ENCODE peak calls at places on chromosome 18, in seven cellular contexts. One of them, this sample, is unnamed.

GRCh38 chr18:43278401-43278800 is 1.1 kb upstream of the SYT4 start:
- DNase-seq in fibroblast of pulmonary artery: no peak
- DNase-seq in psoas muscle: no peak
- DNase-seq in astrocyte of the cerebellum: no peak
- DNase-seq in bronchial epithelial cell: no peak
- DNase-seq in A549: no peak
- DNase-seq in body of pancreas: no peak
- DNase-seq in this sample: no peak

GRCh38 chr18:32372381-32373061 is 98.2 kb downstream of the GAREM1 start:
- DNase-seq in body of pancreas: peak
- DNase-seq in fibroblast of pulmonary artery: no peak
- DNase-seq in A549: peak
- DNase-seq in astrocyte of the cerebellum: no peak
- DNase-seq in bronchial epithelial cell: peak
- DNase-seq in psoas muscle: no peak
- DNase-seq in this sample: peak

GRCh38 chr18:9742588-9743131 is 34.6 kb downstream of the RAB31 start:
- DNase-seq in body of pancreas: no peak
- DNase-seq in A549: no peak
- DNase-seq in fibroblast of pulmonary artery: peak
- DNase-seq in bronchial epithelial cell: no peak
- DNase-seq in psoas muscle: no peak
- DNase-seq in astrocyte of the cerebellum: no peak
- DNase-seq in this sample: peak

GRCh38 chr18:25298853-25299274 is 53.1 kb downstream of the ZNF521 start:
- DNase-seq in body of pancreas: peak
- DNase-seq in fibroblast of pulmonary artery: peak
- DNase-seq in bronchial epithelial cell: peak
- DNase-seq in A549: no peak
- DNase-seq in psoas muscle: peak
- DNase-seq in astrocyte of the cerebellum: peak
- DNase-seq in this sample: peak

GRCh38 chr18:43001821-43002220 is 113.7 kb downstream of the RIT2 start:
- DNase-seq in A549: no peak
- DNase-seq in fibroblast of pulmonary artery: peak
- DNase-seq in body of pancreas: no peak
- DNase-seq in bronchial epithelial cell: no peak
- DNase-seq in psoas muscle: no peak
- DNase-seq in astrocyte of the cerebellum: no peak
- DNase-seq in this sample: no peak

GRCh38 chr18:12278153-12278764 is 24.1 kb downstream of the CIDEA start:
- DNase-seq in body of pancreas: no peak
- DNase-seq in bronchial epithelial cell: peak
- DNase-seq in astrocyte of the cerebellum: no peak
- DNase-seq in fibroblast of pulmonary artery: peak
- DNase-seq in psoas muscle: no peak
- DNase-seq in A549: no peak
- DNase-seq in this sample: no peak

GRCh38 chr18:22912149-22912548 is 21.0 kb upstream of the RBBP8 start:
- DNase-seq in bronchial epithelial cell: no peak
- DNase-seq in body of pancreas: no peak
- DNase-seq in A549: no peak
- DNase-seq in astrocyte of the cerebellum: no peak
- DNase-seq in fibroblast of pulmonary artery: no peak
- DNase-seq in psoas muscle: no peak
- DNase-seq in this sample: no peak

GRCh38 chr18:51030537-51031258 is 685 bp downstream of the SMAD4 start:
- DNase-seq in fibroblast of pulmonary artery: peak
- DNase-seq in bronchial epithelial cell: no peak
- DNase-seq in body of pancreas: peak
- DNase-seq in psoas muscle: peak
- DNase-seq in A549: peak
- DNase-seq in astrocyte of the cerebellum: no peak
- DNase-seq in this sample: peak

GRCh38 chr18:14941792-14942191 is 193.8 kb downstream of the ANKRD30B start:
- DNase-seq in psoas muscle: no peak
- DNase-seq in astrocyte of the cerebellum: no peak
- DNase-seq in A549: no peak
- DNase-seq in body of pancreas: no peak
- DNase-seq in bronchial epithelial cell: no peak
- DNase-seq in fibroblast of pulmonary artery: no peak
- DNase-seq in this sample: no peak

GRCh38 chr18:70421471-70421870 is 132.6 kb downstream of the SOCS6 start:
- DNase-seq in fibroblast of pulmonary artery: peak
- DNase-seq in A549: no peak
- DNase-seq in psoas muscle: no peak
- DNase-seq in body of pancreas: no peak
- DNase-seq in bronchial epithelial cell: peak
- DNase-seq in astrocyte of the cerebellum: no peak
- DNase-seq in this sample: peak

GRCh38 chr18:29660777-29661176 is 1381.8 kb downstream of the DSC3 start:
- DNase-seq in fibroblast of pulmonary artery: no peak
- DNase-seq in A549: no peak
- DNase-seq in bronchial epithelial cell: no peak
- DNase-seq in astrocyte of the cerebellum: no peak
- DNase-seq in body of pancreas: no peak
- DNase-seq in psoas muscle: no peak
- DNase-seq in this sample: no peak

GRCh38 chr18:58800582-58800981 is 64.1 kb upstream of the ZNF532 start:
- DNase-seq in fibroblast of pulmonary artery: no peak
- DNase-seq in A549: no peak
- DNase-seq in psoas muscle: no peak
- DNase-seq in astrocyte of the cerebellum: no peak
- DNase-seq in body of pancreas: no peak
- DNase-seq in bronchial epithelial cell: peak
- DNase-seq in this sample: no peak

GRCh38 chr18:58257461-58257860 is 213.4 kb downstream of the NEDD4L start:
- DNase-seq in bronchial epithelial cell: no peak
- DNase-seq in body of pancreas: no peak
- DNase-seq in astrocyte of the cerebellum: no peak
- DNase-seq in psoas muscle: no peak
- DNase-seq in fibroblast of pulmonary artery: no peak
- DNase-seq in A549: no peak
- DNase-seq in this sample: peak

GRCh38 chr18:62033756-62034155 is 140.9 kb upstream of the RNF152 start:
- DNase-seq in bronchial epithelial cell: no peak
- DNase-seq in A549: no peak
- DNase-seq in psoas muscle: no peak
- DNase-seq in fibroblast of pulmonary artery: no peak
- DNase-seq in body of pancreas: no peak
- DNase-seq in astrocyte of the cerebellum: no peak
- DNase-seq in this sample: peak

GRCh38 chr18:59144483-59144882 is 4.8 kb downstream of the SEC11C start:
- DNase-seq in A549: no peak
- DNase-seq in fibroblast of pulmonary artery: no peak
- DNase-seq in body of pancreas: no peak
- DNase-seq in psoas muscle: no peak
- DNase-seq in astrocyte of the cerebellum: no peak
- DNase-seq in bronchial epithelial cell: no peak
- DNase-seq in this sample: no peak

GRCh38 chr18:57544958-57545661 is 41.4 kb downstream of the FECH start:
- DNase-seq in psoas muscle: no peak
- DNase-seq in A549: no peak
- DNase-seq in body of pancreas: no peak
- DNase-seq in fibroblast of pulmonary artery: no peak
- DNase-seq in bronchial epithelial cell: no peak
- DNase-seq in astrocyte of the cerebellum: no peak
- DNase-seq in this sample: no peak

GRCh38 chr18:66495844-66496243 is 108.0 kb downstream of the CDH19 start:
- DNase-seq in astrocyte of the cerebellum: peak
- DNase-seq in A549: no peak
- DNase-seq in fibroblast of pulmonary artery: peak
- DNase-seq in bronchial epithelial cell: peak
- DNase-seq in psoas muscle: peak
- DNase-seq in body of pancreas: peak
- DNase-seq in this sample: peak

GRCh38 chr18:65754121-65754520 is 3.3 kb downstream of the CDH7 start:
- DNase-seq in astrocyte of the cerebellum: peak
- DNase-seq in psoas muscle: no peak
- DNase-seq in fibroblast of pulmonary artery: no peak
- DNase-seq in body of pancreas: no peak
- DNase-seq in A549: no peak
- DNase-seq in bronchial epithelial cell: peak
- DNase-seq in this sample: no peak

GRCh38 chr18:59681521-59682004 is 15.7 kb downstream of the CCBE1 start:
- DNase-seq in bronchial epithelial cell: no peak
- DNase-seq in astrocyte of the cerebellum: no peak
- DNase-seq in psoas muscle: no peak
- DNase-seq in A549: no peak
- DNase-seq in body of pancreas: no peak
- DNase-seq in fibroblast of pulmonary artery: no peak
- DNase-seq in this sample: no peak

GRCh38 chr18:13623348-13623747 is 103.0 kb downstream of the FAM210A start:
- DNase-seq in A549: no peak
- DNase-seq in body of pancreas: peak
- DNase-seq in astrocyte of the cerebellum: no peak
- DNase-seq in bronchial epithelial cell: no peak
- DNase-seq in psoas muscle: no peak
- DNase-seq in fibroblast of pulmonary artery: no peak
- DNase-seq in this sample: no peak

GRCh38 chr18:62832282-62832681 is 116.9 kb downstream of the PHLPP1 start:
- DNase-seq in body of pancreas: no peak
- DNase-seq in fibroblast of pulmonary artery: no peak
- DNase-seq in astrocyte of the cerebellum: no peak
- DNase-seq in psoas muscle: no peak
- DNase-seq in A549: no peak
- DNase-seq in bronchial epithelial cell: no peak
- DNase-seq in this sample: no peak

GRCh38 chr18:22342625-22343024 is 75.1 kb downstream of the CTAGE1 start:
- DNase-seq in A549: no peak
- DNase-seq in psoas muscle: no peak
- DNase-seq in fibroblast of pulmonary artery: peak
- DNase-seq in astrocyte of the cerebellum: peak
- DNase-seq in bronchial epithelial cell: peak
- DNase-seq in body of pancreas: peak
- DNase-seq in this sample: peak

GRCh38 chr18:5961097-5961827 is 65.9 kb upstream of the TMEM200C start:
- DNase-seq in bronchial epithelial cell: no peak
- DNase-seq in fibroblast of pulmonary artery: no peak
- DNase-seq in body of pancreas: no peak
- DNase-seq in A549: no peak
- DNase-seq in psoas muscle: no peak
- DNase-seq in astrocyte of the cerebellum: no peak
- DNase-seq in this sample: no peak

GRCh38 chr18:45467307-45467706 is 148.0 kb upstream of the SLC14A2 start:
- DNase-seq in body of pancreas: no peak
- DNase-seq in astrocyte of the cerebellum: no peak
- DNase-seq in bronchial epithelial cell: no peak
- DNase-seq in psoas muscle: no peak
- DNase-seq in A549: no peak
- DNase-seq in fibroblast of pulmonary artery: no peak
- DNase-seq in this sample: peak

GRCh38 chr18:13606589-13607254 is 119.6 kb downstream of the FAM210A start:
- DNase-seq in A549: no peak
- DNase-seq in psoas muscle: no peak
- DNase-seq in fibroblast of pulmonary artery: no peak
- DNase-seq in body of pancreas: no peak
- DNase-seq in bronchial epithelial cell: no peak
- DNase-seq in astrocyte of the cerebellum: no peak
- DNase-seq in this sample: no peak

GRCh38 chr18:57728941-57729511 is 74.1 kb downstream of the ATP8B1 start:
- DNase-seq in astrocyte of the cerebellum: no peak
- DNase-seq in fibroblast of pulmonary artery: no peak
- DNase-seq in A549: no peak
- DNase-seq in psoas muscle: no peak
- DNase-seq in body of pancreas: peak
- DNase-seq in bronchial epithelial cell: peak
- DNase-seq in this sample: peak

GRCh38 chr18:47283476-47283875 is 32.0 kb upstream of the SKOR2 start:
- DNase-seq in A549: no peak
- DNase-seq in astrocyte of the cerebellum: no peak
- DNase-seq in psoas muscle: no peak
- DNase-seq in fibroblast of pulmonary artery: peak
- DNase-seq in bronchial epithelial cell: peak
- DNase-seq in body of pancreas: no peak
- DNase-seq in this sample: peak

GRCh38 chr18:45606007-45606406 is 9.3 kb upstream of the SLC14A2 start:
- DNase-seq in astrocyte of the cerebellum: no peak
- DNase-seq in psoas muscle: no peak
- DNase-seq in fibroblast of pulmonary artery: no peak
- DNase-seq in A549: no peak
- DNase-seq in body of pancreas: no peak
- DNase-seq in bronchial epithelial cell: no peak
- DNase-seq in this sample: no peak

GRCh38 chr18:62331581-62332436 is 6.7 kb downstream of the TNFRSF11A start:
- DNase-seq in fibroblast of pulmonary artery: peak
- DNase-seq in body of pancreas: peak
- DNase-seq in A549: no peak
- DNase-seq in astrocyte of the cerebellum: peak
- DNase-seq in bronchial epithelial cell: no peak
- DNase-seq in psoas muscle: peak
- DNase-seq in this sample: no peak

GRCh38 chr18:52716926-52717325 is 376.9 kb downstream of the DCC start:
- DNase-seq in body of pancreas: peak
- DNase-seq in astrocyte of the cerebellum: peak
- DNase-seq in bronchial epithelial cell: peak
- DNase-seq in fibroblast of pulmonary artery: peak
- DNase-seq in A549: peak
- DNase-seq in psoas muscle: no peak
- DNase-seq in this sample: peak
- TF ChIP-seq CTCF in body of pancreas: peak
- TF ChIP-seq CTCF in astrocyte of the cerebellum: peak
- TF ChIP-seq CTCF in bronchial epithelial cell: peak
- TF ChIP-seq CTCF in fibroblast of pulmonary artery: no peak
- TF ChIP-seq CTCF in A549: peak
- TF ChIP-seq CTCF in psoas muscle: no peak
- TF ChIP-seq CTCF in this sample: no peak

DNA sequence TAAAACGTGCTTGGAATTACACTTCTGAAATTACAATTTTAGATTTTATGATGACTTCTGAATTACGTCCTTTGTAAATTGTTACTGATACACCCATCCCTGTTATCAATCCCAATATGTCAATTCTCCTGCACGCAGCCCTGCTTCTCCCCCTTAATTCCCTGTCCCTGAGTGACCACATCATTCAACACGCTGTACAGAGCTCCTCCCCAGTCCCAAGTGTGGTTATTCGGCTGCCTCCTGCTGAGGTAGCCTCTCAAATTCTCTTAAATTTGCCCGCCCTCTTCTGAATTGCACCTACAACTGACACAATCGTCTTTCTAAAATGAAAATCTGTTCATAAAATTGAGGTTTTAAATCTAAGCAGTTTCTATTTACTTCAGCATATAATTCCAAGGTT is 10.1 kb downstream of the SERPINB8 start:
- DNase-seq in fibroblast of pulmonary artery: no peak
- DNase-seq in bronchial epithelial cell: no peak
- DNase-seq in body of pancreas: no peak
- DNase-seq in astrocyte of the cerebellum: no peak
- DNase-seq in psoas muscle: no peak
- DNase-seq in A549: no peak
- DNase-seq in this sample: no peak
- H3K4me3 ChIP-seq in fibroblast of pulmonary artery: peak
- H3K4me3 ChIP-seq in bronchial epithelial cell: no peak
- H3K4me3 ChIP-seq in body of pancreas: no peak
- H3K4me3 ChIP-seq in astrocyte of the cerebellum: no peak
- H3K4me3 ChIP-seq in psoas muscle: peak
- H3K4me3 ChIP-seq in A549: no peak
- H3K4me3 ChIP-seq in this sample: peak

GRCh38 chr18:37476182-37476581 is 89.4 kb downstream of the CELF4 start:
- DNase-seq in fibroblast of pulmonary artery: no peak
- DNase-seq in astrocyte of the cerebellum: no peak
- DNase-seq in bronchial epithelial cell: peak
- DNase-seq in psoas muscle: no peak
- DNase-seq in A549: peak
- DNase-seq in body of pancreas: no peak
- DNase-seq in this sample: peak
- TF ChIP-seq CTCF in fibroblast of pulmonary artery: peak
- TF ChIP-seq CTCF in astrocyte of the cerebellum: peak
- TF ChIP-seq CTCF in bronchial epithelial cell: peak
- TF ChIP-seq CTCF in psoas muscle: peak
- TF ChIP-seq CTCF in A549: peak
- TF ChIP-seq CTCF in body of pancreas: peak
- TF ChIP-seq CTCF in this sample: peak

GRCh38 chr18:79774111-79774510 is 23.6 kb upstream of the KCNG2 start:
- DNase-seq in astrocyte of the cerebellum: no peak
- DNase-seq in bronchial epithelial cell: no peak
- DNase-seq in body of pancreas: no peak
- DNase-seq in fibroblast of pulmonary artery: no peak
- DNase-seq in psoas muscle: no peak
- DNase-seq in A549: no peak
- DNase-seq in this sample: no peak
- H3K4me3 ChIP-seq in astrocyte of the cerebellum: no peak
- H3K4me3 ChIP-seq in bronchial epithelial cell: no peak
- H3K4me3 ChIP-seq in body of pancreas: no peak
- H3K4me3 ChIP-seq in fibroblast of pulmonary artery: no peak
- H3K4me3 ChIP-seq in psoas muscle: no peak
- H3K4me3 ChIP-seq in A549: no peak
- H3K4me3 ChIP-seq in this sample: no peak

This sample was measured in fibroblast of mammary gland.